ENCODE peak calls at places on chromosomes 2 and 18, in six cellular contexts. A is colonic mucosa, J is PC-9, V is cardiac muscle cell, F is endothelial cell, S is neural progenitor cell. D is an unnamed sample.
A peak's percentile ranks its signal among the peaks of the same experiment; 100 is the strongest.

GRCh38 chr2:184541591-184541990 is 56.7 kb upstream of the ZNF804A start:
- DNase-seq in A (no peak), J (no peak), V (no peak), F (no peak), S (no peak), D (no peak)

GRCh38 chr18:12076424-12077140 is 17.1 kb upstream of the ANKRD62 start:
- DNase-seq in A (no peak), J (no peak), V (peak; percentile 74), F (peak; percentile 41), S (peak; percentile 86), D (no peak)

GRCh38 chr2:108579631-108580030 is 45.4 kb downstream of the LIMS1 start:
- DNase-seq in A (no peak), J (no peak), V (no peak), F (no peak), S (no peak), D (no peak)

GRCh38 chr2:220277445-220277960 is 650.1 kb downstream of the SLC4A3 start:
- DNase-seq in A (no peak), J (peak; percentile 73), V (no peak), F (no peak), S (no peak), D (peak; percentile 77)

GRCh38 chr18:76353046-76353445 is 142.0 kb downstream of the ZNF516 start:
- DNase-seq in A (no peak), J (no peak), V (no peak), F (no peak), S (no peak), D (no peak)

GRCh38 chr2:163856941-163857340 is 121.1 kb upstream of the FIGN start:
- DNase-seq in A (no peak), J (no peak), V (peak; percentile 1), F (no peak), S (no peak), D (no peak)

GRCh38 chr2:128263902-128264331 is 54.8 kb downstream of the HS6ST1 start:
- DNase-seq in A (peak; percentile 69), J (no peak), V (no peak), F (no peak), S (no peak), D (no peak)

GRCh38 chr2:168758970-168759820 is 43.2 kb upstream of the NOSTRIN start:
- DNase-seq in A (no peak), J (no peak), V (peak; percentile 58), F (no peak), S (peak; percentile 60), D (peak; percentile 29)

GRCh38 chr2:119546446-119546765 is 2.2 kb downstream of the CFAP221 start:
- DNase-seq in A (no peak), J (no peak), V (peak; percentile 47), F (no peak), S (no peak), D (no peak)

GRCh38 chr2:69017080-69017479 is 4.1 kb downstream of the ANTXR1 start:
- DNase-seq in A (no peak), J (no peak), V (peak; percentile 24), F (no peak), S (no peak), D (peak; percentile 42)

GRCh38 chr2:69011611-69012157 is 1.3 kb upstream of the ANTXR1 start:
- DNase-seq in A (no peak), J (no peak), V (peak; percentile 35), F (no peak), S (peak; percentile 5), D (no peak)

GRCh38 chr2:69013123-69013836 is at the start of gene ANTXR1:
- DNase-seq in A (peak; percentile 34), J (peak; percentile 63), V (peak; percentile 85), F (peak; percentile 36), S (peak; percentile 82), D (no peak)

GRCh38 chr2:69012310-69013122 is 463 bp upstream of the ANTXR1 start:
- DNase-seq in A (peak; percentile 72), J (no peak), V (peak; percentile 75), F (peak; percentile 52), S (peak; percentile 3), D (peak; percentile 60)

GRCh38 chr2:69013837-69014796 is 1.1 kb downstream of the ANTXR1 start:
- DNase-seq in A (no peak), J (no peak), V (peak; percentile 35), F (peak; percentile 6), S (peak; percentile 25), D (no peak)
- TF ChIP-seq CTCF in A (no peak), J (no peak), V (peak; percentile 10), F (no peak), S (peak; percentile 10), D (no peak)

GRCh38 chr2:31428001-31428418 is 13.5 kb upstream of the XDH start:
- DNase-seq in A (no peak), J (peak; percentile 61), V (no peak), F (no peak), S (no peak), D (no peak)
- TF ChIP-seq CTCF in A (no peak), J (no peak), V (peak; percentile 30), F (no peak), S (peak; percentile 5), D (no peak)

DNA sequence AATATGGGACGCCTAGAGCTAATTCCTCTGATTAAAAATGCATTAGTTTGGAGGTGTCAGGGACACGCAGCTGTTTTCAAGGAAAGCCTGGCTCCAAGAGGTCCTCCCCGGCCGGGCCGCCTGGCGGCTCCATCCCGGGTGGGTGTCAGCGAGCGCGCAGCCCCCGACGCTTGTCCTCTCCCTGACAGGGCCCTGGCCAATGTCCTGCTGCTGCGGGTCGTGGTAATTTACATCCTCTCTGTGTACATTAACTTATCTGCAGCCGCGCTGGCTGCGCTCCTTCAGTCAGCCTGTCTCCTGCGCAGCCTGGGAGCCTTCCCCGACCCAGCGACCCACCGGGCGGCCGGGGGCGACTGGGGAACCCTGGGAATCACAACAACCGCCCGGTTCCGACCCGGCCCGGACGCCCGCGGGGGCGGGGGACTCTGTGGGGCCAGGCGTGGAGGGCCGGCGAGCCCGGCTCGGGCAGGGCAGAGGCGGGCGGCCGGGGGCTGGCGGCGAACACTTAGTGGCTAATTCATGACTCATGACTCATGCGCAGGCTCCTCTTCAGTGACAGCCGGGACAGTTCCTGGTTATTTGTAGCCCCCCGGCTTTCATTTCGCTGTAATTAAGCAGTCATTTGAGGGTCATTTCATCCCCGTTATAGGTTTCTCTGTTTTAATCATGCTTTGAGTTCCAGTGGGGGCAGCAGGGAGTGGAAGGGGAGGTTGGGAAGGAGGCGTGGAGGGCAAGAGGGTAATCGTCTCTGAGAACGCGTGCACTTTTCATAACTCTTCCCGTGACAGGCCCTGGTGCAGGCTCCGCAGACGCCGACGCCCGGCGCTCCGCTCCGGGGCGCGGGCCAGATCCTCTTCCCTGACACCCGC is 141.9 kb upstream of the CTAGE1 start:
- DNase-seq in A (peak; percentile 54), J (peak; percentile 48), V (peak; percentile 93), F (peak; percentile 60), S (peak; percentile 79), D (no peak)
- TF ChIP-seq CTCF in A (peak; percentile 14), J (no peak), V (peak; percentile 36), F (peak; percentile 18), S (no peak), D (peak; percentile 38)

GRCh38 chr18:64037812-64038414 is 68.0 kb downstream of the SERPINB8 start:
- DNase-seq in A (no peak), J (no peak), V (peak; percentile 60), F (no peak), S (peak; percentile 62), D (no peak)

GRCh38 chr18:64044616-64045015 is 74.7 kb downstream of the SERPINB8 start:
- DNase-seq in A (no peak), J (no peak), V (no peak), F (no peak), S (no peak), D (no peak)

DNA sequence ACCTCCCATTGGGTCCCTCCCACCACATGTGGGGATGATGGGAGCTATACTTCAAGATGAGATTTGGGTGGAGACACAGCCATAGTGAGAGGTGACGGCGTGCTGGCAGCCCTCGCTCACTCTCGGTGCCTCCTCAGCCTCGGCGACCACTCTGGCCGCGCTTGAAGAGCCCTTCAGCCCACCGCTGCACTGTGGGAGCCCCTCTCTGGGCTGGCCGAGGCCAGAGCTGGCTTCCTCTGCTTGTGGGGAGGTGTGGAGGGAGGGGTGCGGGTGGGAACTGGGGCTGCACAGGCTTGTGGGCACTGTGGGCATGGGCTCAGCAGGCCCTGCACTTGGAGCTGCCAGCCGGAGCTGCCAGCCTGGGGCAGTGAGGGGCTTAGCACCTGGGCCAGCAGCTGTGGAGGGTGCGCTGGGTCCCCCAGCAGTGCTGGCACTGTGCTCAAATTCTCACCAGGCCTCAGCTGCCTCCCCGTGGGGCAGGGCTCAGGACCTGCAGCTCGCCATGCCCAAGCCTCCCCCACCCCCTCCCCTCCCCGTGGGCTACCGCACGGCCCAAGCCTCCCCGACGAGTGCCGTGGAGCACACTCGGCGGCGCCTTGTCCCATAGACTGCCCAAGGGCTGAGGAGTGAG is 73.0 kb downstream of the SERPINB8 start:
- DNase-seq in A (no peak), J (no peak), V (no peak), F (no peak), S (no peak), D (no peak)
- TF ChIP-seq CTCF in A (no peak), J (no peak), V (no peak), F (no peak), S (no peak), D (no peak)

D was measured in AG09319.